ENCODE peak calls at places on chromosomes 3 and 15, in four cellular contexts. One of them, this sample, is unnamed.

GRCh38 chr3:32325957-32326356 is 65.7 kb upstream of the CMTM7 start:
- DNase-seq in GM23248: no peak
- DNase-seq in left ventricle myocardium inferior: no peak
- DNase-seq in hepatocyte: no peak
- DNase-seq in this sample: no peak

GRCh38 chr3:38131621-38132369 is 5.1 kb downstream of the ACAA1 start:
- DNase-seq in left ventricle myocardium inferior: no peak
- DNase-seq in GM23248: peak; percentile 46
- DNase-seq in hepatocyte: peak; percentile 44
- DNase-seq in this sample: no peak

GRCh38 chr15:43769584-43770228 is 7.1 kb downstream of the ELL3 start:
- DNase-seq in hepatocyte: peak; percentile 69
- DNase-seq in GM23248: peak; percentile 81
- DNase-seq in left ventricle myocardium inferior: peak; percentile 37
- DNase-seq in this sample: no peak

GRCh38 chr3:130760922-130761321 is 14.3 kb upstream of the PIK3R4 start:
- DNase-seq in hepatocyte: no peak
- DNase-seq in GM23248: peak; percentile 57
- DNase-seq in left ventricle myocardium inferior: no peak
- DNase-seq in this sample: no peak

GRCh38 chr3:193297421-193297820 is 56.4 kb downstream of the PLAAT1 start:
- DNase-seq in left ventricle myocardium inferior: no peak
- DNase-seq in GM23248: peak; percentile 7
- DNase-seq in hepatocyte: no peak
- DNase-seq in this sample: no peak

GRCh38 chr3:150077581-150078247 is 107.0 kb upstream of the PFN2 start:
- DNase-seq in hepatocyte: no peak
- DNase-seq in GM23248: peak; percentile 52
- DNase-seq in left ventricle myocardium inferior: no peak
- DNase-seq in this sample: no peak

GRCh38 chr3:71127052-71127451 is 456.5 kb downstream of the FOXP1 start:
- DNase-seq in GM23248: no peak
- DNase-seq in left ventricle myocardium inferior: no peak
- DNase-seq in hepatocyte: no peak
- DNase-seq in this sample: no peak

GRCh38 chr15:56168394-56168793 is 75.3 kb downstream of the RFX7 start:
- DNase-seq in left ventricle myocardium inferior: no peak
- DNase-seq in GM23248: peak; percentile 61
- DNase-seq in hepatocyte: no peak
- DNase-seq in this sample: no peak

GRCh38 chr3:30263921-30264313 is 342.5 kb upstream of the TGFBR2 start:
- DNase-seq in GM23248: no peak
- DNase-seq in left ventricle myocardium inferior: no peak
- DNase-seq in hepatocyte: no peak
- DNase-seq in this sample: no peak

GRCh38 chr3:130379274-130379673 is 33.8 kb downstream of the COL6A5 start:
- DNase-seq in GM23248: no peak
- DNase-seq in left ventricle myocardium inferior: no peak
- DNase-seq in hepatocyte: no peak
- DNase-seq in this sample: no peak

GRCh38 chr3:128123231-128123537 is 428 bp downstream of the RUVBL1 start:
- DNase-seq in left ventricle myocardium inferior: no peak
- DNase-seq in GM23248: no peak
- DNase-seq in hepatocyte: no peak
- DNase-seq in this sample: no peak

GRCh38 chr3:178671261-178672191 is 135.3 kb downstream of the KCNMB2 start:
- DNase-seq in GM23248: peak; percentile 48
- DNase-seq in hepatocyte: peak; percentile 30
- DNase-seq in left ventricle myocardium inferior: no peak
- DNase-seq in this sample: no peak

GRCh38 chr15:73894133-73894814 is 20.9 kb downstream of the TBC1D21 start:
- DNase-seq in hepatocyte: no peak
- DNase-seq in left ventricle myocardium inferior: no peak
- DNase-seq in GM23248: no peak
- DNase-seq in this sample: no peak

GRCh38 chr3:108289159-108289558 is 7.2 kb upstream of the HHLA2 start:
- DNase-seq in GM23248: no peak
- DNase-seq in hepatocyte: no peak
- DNase-seq in left ventricle myocardium inferior: no peak
- DNase-seq in this sample: no peak

DNA sequence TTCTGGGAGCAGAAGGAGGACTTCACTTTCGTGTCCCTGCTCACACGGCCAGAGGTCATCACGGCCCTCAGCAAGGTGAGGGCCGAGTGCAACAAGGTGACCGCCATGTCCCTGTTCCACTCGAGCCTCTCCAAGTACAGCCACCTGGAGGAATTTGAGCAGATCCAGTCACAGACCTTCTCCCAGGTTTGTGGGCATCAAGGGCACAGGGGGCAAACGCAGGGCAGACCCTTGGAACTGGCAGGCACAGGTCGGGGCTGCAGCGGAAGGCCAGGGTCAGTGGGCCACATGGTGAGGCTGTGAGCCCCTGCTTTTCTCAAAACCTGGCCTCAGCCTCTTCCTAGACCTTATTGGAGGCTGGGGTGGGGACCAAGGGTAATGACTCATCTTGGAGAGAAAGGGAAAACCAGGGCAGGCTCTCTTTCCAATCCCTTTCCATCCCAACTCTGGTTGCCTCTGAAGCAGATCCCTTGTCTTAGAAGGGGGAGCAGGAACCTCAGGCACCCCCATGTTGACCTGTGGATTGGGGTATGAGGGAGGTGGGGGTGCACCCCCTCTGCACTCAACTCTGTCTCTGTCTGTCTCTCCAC is 29.5 kb downstream of the DNAH1 start:
- DNase-seq in GM23248: peak; percentile 64
- DNase-seq in hepatocyte: no peak
- DNase-seq in left ventricle myocardium inferior: no peak
- DNase-seq in this sample: no peak
- H3K4me3 ChIP-seq in GM23248: no peak overlapping the region
- H3K4me3 ChIP-seq in hepatocyte: no peak overlapping the region
- H3K4me3 ChIP-seq in left ventricle myocardium inferior: no peak overlapping the region
- H3K4me3 ChIP-seq in this sample: no peak overlapping the region

DNA sequence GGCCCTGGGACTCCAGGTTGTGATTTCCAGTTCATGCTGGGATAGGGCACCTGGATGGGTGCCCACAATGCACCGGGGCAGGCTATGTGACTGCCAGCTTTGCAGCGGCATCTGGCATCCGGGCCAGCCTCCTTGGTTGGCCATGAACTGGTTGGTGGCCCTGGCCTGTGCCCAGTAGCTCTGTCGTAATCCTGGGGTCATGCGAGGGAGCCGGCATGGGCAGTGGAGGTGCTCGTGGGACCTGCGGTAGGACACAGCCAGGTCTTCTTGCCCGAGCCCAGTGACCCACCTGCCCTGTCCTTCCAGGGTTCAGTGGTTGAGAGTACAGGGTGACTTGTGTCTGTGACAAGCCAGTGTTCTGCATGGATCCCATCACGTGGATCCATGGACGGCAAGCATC is 237.9 kb downstream of the SNRPN start:
- DNase-seq in left ventricle myocardium inferior: no peak
- DNase-seq in GM23248: no peak
- DNase-seq in hepatocyte: no peak
- DNase-seq in this sample: no peak
- H3K4me3 ChIP-seq in left ventricle myocardium inferior: no peak overlapping the region
- H3K4me3 ChIP-seq in GM23248: no peak overlapping the region
- H3K4me3 ChIP-seq in hepatocyte: no peak overlapping the region
- H3K4me3 ChIP-seq in this sample: no peak overlapping the region

DNA sequence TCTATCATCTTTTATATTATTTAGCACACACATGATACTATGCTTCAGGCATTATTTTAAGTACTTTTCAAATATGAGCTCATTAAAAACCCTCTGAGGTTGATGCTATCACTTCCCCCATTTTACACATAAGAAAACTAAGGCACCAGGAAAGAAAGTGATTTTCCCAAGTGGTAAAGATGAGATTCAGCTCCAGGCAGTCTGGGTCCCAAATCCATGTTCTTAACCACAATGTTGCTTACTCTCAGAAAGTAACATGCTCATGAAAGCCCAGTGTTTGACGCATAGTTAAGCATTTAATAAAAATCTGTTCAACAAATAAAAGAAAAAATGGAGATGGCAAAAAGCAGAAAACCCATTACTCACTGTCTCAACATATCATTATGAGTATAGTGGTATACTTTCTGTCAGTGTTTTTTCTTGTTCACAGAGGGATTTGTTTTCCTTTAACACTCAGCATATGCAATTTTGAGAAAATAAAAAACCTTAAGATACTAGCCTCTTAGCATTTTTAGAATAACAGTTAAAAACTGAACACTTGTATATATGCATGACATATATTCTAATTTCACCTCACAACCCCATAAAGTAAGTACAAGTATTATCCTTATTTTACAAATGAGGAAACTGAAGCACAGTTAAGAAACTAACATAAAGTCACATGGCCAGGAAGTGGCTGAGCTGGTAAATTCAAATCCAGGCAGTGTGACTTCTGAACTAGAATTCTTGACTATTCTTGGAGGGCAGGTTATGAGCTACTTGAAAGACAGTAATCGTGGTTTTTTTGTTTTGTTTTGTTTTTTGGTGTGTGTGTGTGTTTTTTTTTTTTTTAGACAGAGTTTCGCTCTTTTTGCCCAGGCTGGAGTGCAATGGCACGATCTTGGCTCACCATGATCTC is 10.4 kb downstream of the PEAK1 start:
- DNase-seq in left ventricle myocardium inferior: no peak
- DNase-seq in hepatocyte: no peak
- DNase-seq in GM23248: no peak
- DNase-seq in this sample: no peak
- H3K4me3 ChIP-seq in left ventricle myocardium inferior: no peak overlapping the region
- H3K4me3 ChIP-seq in hepatocyte: no peak overlapping the region
- H3K4me3 ChIP-seq in GM23248: no peak overlapping the region
- H3K4me3 ChIP-seq in this sample: no peak overlapping the region

DNA sequence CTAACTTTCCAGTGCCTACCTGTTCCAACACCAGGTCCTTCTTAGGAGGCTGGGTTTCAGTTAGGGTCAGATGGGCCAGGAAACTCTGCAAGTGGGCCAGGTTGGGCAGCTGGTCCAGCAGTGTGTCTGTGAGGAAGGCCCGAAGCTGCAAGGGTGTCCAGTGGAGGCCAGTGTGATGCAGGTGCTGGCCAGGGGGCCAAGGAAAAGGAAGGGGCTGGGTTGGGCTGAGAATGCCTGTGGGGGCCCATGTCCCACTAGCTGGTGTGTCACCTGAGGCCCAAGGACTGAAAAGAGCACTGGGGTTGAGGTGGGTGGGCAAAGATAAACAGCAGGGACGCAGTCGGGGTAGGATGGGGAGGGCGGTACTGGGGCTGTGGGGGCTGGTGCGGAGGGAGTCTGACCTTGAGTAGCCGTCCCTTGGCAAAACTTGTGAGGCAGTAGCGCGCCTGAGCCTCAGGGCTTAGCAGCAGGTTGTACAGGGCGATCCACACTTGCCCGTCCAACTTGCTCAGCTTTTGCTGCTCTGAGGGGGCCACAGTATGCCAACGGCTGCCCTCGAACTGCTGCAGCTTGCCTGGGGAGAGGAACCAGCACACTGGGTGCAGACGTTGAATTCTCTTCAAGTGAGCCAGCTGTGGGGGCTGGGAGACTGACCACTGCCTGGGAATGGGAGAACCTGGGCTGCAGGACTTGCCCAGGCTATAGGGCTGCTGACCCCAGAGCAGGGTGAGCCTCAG is 1.5 kb upstream of the RASSF1 start:
- DNase-seq in hepatocyte: no peak
- DNase-seq in GM23248: no peak
- DNase-seq in left ventricle myocardium inferior: no peak
- DNase-seq in this sample: no peak
- H3K4me3 ChIP-seq in hepatocyte: no peak overlapping the region
- H3K4me3 ChIP-seq in GM23248: no peak overlapping the region
- H3K4me3 ChIP-seq in left ventricle myocardium inferior: no peak overlapping the region
- H3K4me3 ChIP-seq in this sample: no peak overlapping the region

GRCh38 chr3:66495633-66496032 is 5.2 kb downstream of the LRIG1 start:
- DNase-seq in left ventricle myocardium inferior: no peak
- DNase-seq in hepatocyte: no peak
- DNase-seq in GM23248: no peak
- DNase-seq in this sample: no peak
- H3K4me3 ChIP-seq in left ventricle myocardium inferior: peak overlapping the region; percentile 3
- H3K4me3 ChIP-seq in hepatocyte: no peak overlapping the region
- H3K4me3 ChIP-seq in GM23248: no peak overlapping the region
- H3K4me3 ChIP-seq in this sample: no peak overlapping the region

GRCh38 chr3:120428904-120429303 is 21.9 kb downstream of the FSTL1 start:
- DNase-seq in GM23248: peak; percentile 71
- DNase-seq in left ventricle myocardium inferior: no peak
- DNase-seq in hepatocyte: no peak
- DNase-seq in this sample: no peak

GRCh38 chr3:120435621-120436020 is 15.2 kb downstream of the FSTL1 start:
- DNase-seq in GM23248: peak; percentile 76
- DNase-seq in left ventricle myocardium inferior: no peak
- DNase-seq in hepatocyte: peak; percentile 16
- DNase-seq in this sample: no peak

GRCh38 chr3:120433662-120434331 is 17.0 kb downstream of the FSTL1 start:
- DNase-seq in left ventricle myocardium inferior: no peak
- DNase-seq in hepatocyte: no peak
- DNase-seq in GM23248: no peak
- DNase-seq in this sample: no peak

GRCh38 chr3:120429921-120430361 is 20.9 kb downstream of the FSTL1 start:
- DNase-seq in hepatocyte: no peak
- DNase-seq in GM23248: peak; percentile 85
- DNase-seq in left ventricle myocardium inferior: no peak
- DNase-seq in this sample: no peak

DNA sequence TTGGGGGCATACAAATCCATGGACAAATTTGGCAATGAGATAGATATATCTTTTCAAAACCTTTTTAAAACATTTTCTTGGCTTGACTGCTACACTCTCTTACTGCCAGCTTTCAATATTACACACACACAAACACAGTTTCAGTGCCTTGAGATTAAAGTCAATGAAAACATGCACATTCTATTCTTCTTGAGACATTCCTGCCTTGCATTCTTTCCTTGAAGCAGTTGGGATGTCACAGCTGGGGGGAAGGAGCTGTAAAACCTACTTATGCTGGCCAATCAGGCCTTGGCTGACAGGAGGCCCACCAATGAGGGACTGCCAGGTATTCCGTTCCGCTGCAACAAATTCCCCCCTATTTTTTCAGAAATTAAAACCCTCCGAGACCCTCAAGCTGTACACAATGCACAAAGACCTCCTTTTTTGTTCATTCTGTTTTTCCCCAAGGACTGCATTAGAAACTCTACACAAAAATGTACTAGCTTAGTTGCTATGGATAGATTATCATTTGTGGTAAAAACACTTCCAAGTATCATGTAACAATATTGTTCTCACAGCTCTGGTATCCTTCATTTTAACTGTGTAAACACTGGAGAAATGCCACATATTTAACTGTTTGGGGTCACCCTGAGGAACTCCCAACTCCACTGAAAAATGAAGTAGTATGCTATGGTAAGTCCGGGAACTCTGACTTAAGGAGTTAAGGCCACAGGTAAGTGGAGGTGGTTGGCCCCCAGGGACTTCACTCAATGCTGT is 18.5 kb downstream of the FSTL1 start:
- DNase-seq in GM23248: peak; percentile 62
- DNase-seq in left ventricle myocardium inferior: no peak
- DNase-seq in hepatocyte: peak; percentile 35
- DNase-seq in this sample: no peak
- H3K4me3 ChIP-seq in GM23248: peak overlapping the region; percentile 8
- H3K4me3 ChIP-seq in left ventricle myocardium inferior: no peak overlapping the region
- H3K4me3 ChIP-seq in hepatocyte: no peak overlapping the region
- H3K4me3 ChIP-seq in this sample: no peak overlapping the region

This sample was measured in gastrocnemius medialis.